ENCODE peak calls at places on chromosomes 12 and 14, in seven cellular contexts. I, N, R, D, E, M and K are unnamed samples. For H3K4me1, the result is how much of the 10 kb centered on the place peaks cover.

GRCh38 chr12:121448771-121449315 is 48.9 kb downstream of the RNF34 start:
- DNase-seq in I (no peak), N (no peak), R (no peak), D (no peak), E (no peak), M (no peak), K (no peak)

GRCh38 chr12:46872135-46872534 is 46.3 kb upstream of the SLC38A4 start:
- DNase-seq in I (no peak), N (no peak), R (no peak), D (no peak), E (no peak), M (no peak), K (no peak)

GRCh38 chr14:68137704-68138619 is 318.4 kb downstream of the RAD51B start:
- DNase-seq in I (peak), N (no peak), R (no peak), D (peak), E (no peak), M (peak), K (peak)

GRCh38 chr12:111505601-111506036 is 93.5 kb downstream of the ATXN2 start:
- DNase-seq in I (no peak), N (no peak), R (no peak), D (no peak), E (no peak), M (peak), K (no peak)

GRCh38 chr14:59511916-59512530 is 27.7 kb downstream of the JKAMP start:
- DNase-seq in I (peak), N (peak), R (no peak), D (peak), E (no peak), M (no peak), K (no peak)

GRCh38 chr12:104682790-104683279 is 226.1 kb downstream of the CHST11 start:
- DNase-seq in I (no peak), N (peak), R (no peak), D (no peak), E (no peak), M (no peak), K (no peak)

GRCh38 chr12:6607751-6608591 is 792 bp upstream of the CHD4 start:
- DNase-seq in I (peak), N (peak), R (peak), D (peak), E (no peak), M (peak), K (peak)

GRCh38 chr14:87944987-87945604 is 47.9 kb downstream of the GALC start:
- DNase-seq in I (peak), N (peak), R (no peak), D (peak), E (no peak), M (peak), K (no peak)

GRCh38 chr12:14716848-14717444 is 20.5 kb upstream of the GUCY2C start:
- DNase-seq in I (peak), N (peak), R (no peak), D (peak), E (no peak), M (peak), K (peak)

GRCh38 chr14:102408729-102409128 is 46.0 kb downstream of the TECPR2 start:
- DNase-seq in I (no peak), N (no peak), R (no peak), D (no peak), E (no peak), M (no peak), K (no peak)

GRCh38 chr12:93671044-93671443 is 6.1 kb upstream of the CRADD start:
- DNase-seq in I (no peak), N (no peak), R (no peak), D (no peak), E (no peak), M (no peak), K (no peak)

GRCh38 chr14:68576031-68576430 is 216.8 kb downstream of the ZFP36L1 start:
- DNase-seq in I (no peak), N (no peak), R (peak), D (no peak), E (peak), M (no peak), K (no peak)

GRCh38 chr14:70665448-70666363 is 24.0 kb downstream of the TTC9 start:
- DNase-seq in I (no peak), N (peak), R (no peak), D (peak), E (peak), M (no peak), K (peak)

GRCh38 chr12:124551268-124552144 is 15.9 kb downstream of the NCOR2 start:
- DNase-seq in I (peak), N (no peak), R (peak), D (peak), E (peak), M (no peak), K (no peak)

GRCh38 chr14:39939023-39939422 is 506.8 kb upstream of the FBXO33 start:
- DNase-seq in I (no peak), N (no peak), R (no peak), D (no peak), E (no peak), M (peak), K (no peak)

GRCh38 chr12:118136559-118137003 is 657 bp downstream of the PEBP1 start:
- DNase-seq in I (peak), N (peak), R (peak), D (peak), E (peak), M (peak), K (peak)

GRCh38 chr12:52086366-52086765 is 6.9 kb downstream of the SMIM41 start:
- DNase-seq in I (peak), N (no peak), R (no peak), D (no peak), E (no peak), M (peak), K (no peak)

GRCh38 chr12:6124411-6125151 is at the start of gene VWF:
- DNase-seq in I (no peak), N (no peak), R (peak), D (peak), E (no peak), M (no peak), K (no peak)

GRCh38 chr12:52636592-52637258 is 15.3 kb downstream of the KRT2 start:
- DNase-seq in I (no peak), N (no peak), R (peak), D (no peak), E (no peak), M (no peak), K (no peak)

GRCh38 chr12:123931686-123932321 is 40.8 kb downstream of the CCDC92 start:
- DNase-seq in I (no peak), N (no peak), R (no peak), D (no peak), E (no peak), M (no peak), K (no peak)

GRCh38 chr14:24314377-24315193 is 3.3 kb downstream of the LTB4R start:
- DNase-seq in I (no peak), N (no peak), R (no peak), D (no peak), E (peak), M (no peak), K (peak)

GRCh38 chr12:9319044-9319841 is 111.0 kb upstream of the PZP start:
- DNase-seq in I (peak), N (peak), R (no peak), D (peak), E (no peak), M (no peak), K (no peak)

GRCh38 chr12:131113562-131113961 is 159.9 kb downstream of the ADGRD1 start:
- DNase-seq in I (peak), N (no peak), R (no peak), D (no peak), E (no peak), M (no peak), K (no peak)

GRCh38 chr14:104247336-104248202 is 109.2 kb downstream of the KIF26A start:
- DNase-seq in I (no peak), N (no peak), R (peak), D (no peak), E (peak), M (no peak), K (no peak)

GRCh38 chr12:89307665-89308253 is 44.5 kb downstream of the DUSP6 start:
- DNase-seq in I (no peak), N (no peak), R (no peak), D (no peak), E (no peak), M (no peak), K (no peak)

GRCh38 chr12:41188841-41189394 is 798 bp downstream of the PDZRN4 start:
- DNase-seq in I (no peak), N (no peak), R (peak), D (no peak), E (no peak), M (no peak), K (no peak)

GRCh38 chr12:44930972-44931600 is 55.0 kb upstream of the NELL2 start:
- DNase-seq in I (peak), N (peak), R (no peak), D (peak), E (no peak), M (peak), K (no peak)

GRCh38 chr12:65051196-65051595 is 69.9 kb downstream of the WIF1 start:
- DNase-seq in I (no peak), N (no peak), R (no peak), D (no peak), E (no peak), M (no peak), K (no peak)

GRCh38 chr14:61503167-61503801 is 181.9 kb downstream of the PRKCH start:
- DNase-seq in I (no peak), N (peak), R (no peak), D (no peak), E (no peak), M (peak), K (no peak)

DNA sequence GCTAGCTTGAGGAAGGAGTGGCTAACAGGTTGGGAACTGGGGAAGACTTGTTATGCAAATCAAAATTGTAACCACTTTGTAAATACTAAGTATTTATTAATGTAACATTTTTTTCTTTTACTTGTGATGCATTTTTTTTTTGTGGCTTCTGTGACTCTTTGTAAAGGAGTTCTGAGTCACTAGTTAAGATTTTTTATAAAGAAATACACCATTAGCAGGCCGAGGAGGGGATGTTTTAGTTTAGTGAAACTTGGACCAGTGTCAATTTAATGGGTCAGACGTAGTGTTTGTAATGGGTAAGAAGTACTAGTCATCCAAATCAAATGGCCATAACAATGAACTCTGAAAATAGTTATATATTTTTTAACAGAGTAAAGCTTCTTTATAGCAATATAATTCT is 43.1 kb downstream of the AKAP6 start:
- DNase-seq in I (no peak), N (no peak), R (no peak), D (no peak), E (no peak), M (peak), K (no peak)
- H3K4me1 ChIP-seq in I (under half), N (under half), R (under half), D (under half), E (under half), M (under half), K (under half)

GRCh38 chr14:96088131-96088880 is 49.1 kb downstream of the C14orf132 start:
- DNase-seq in I (no peak), N (no peak), R (peak), D (no peak), E (peak), M (no peak), K (no peak)

GRCh38 chr14:96088911-96089310 is 49.7 kb downstream of the C14orf132 start:
- DNase-seq in I (no peak), N (no peak), R (peak), D (no peak), E (no peak), M (no peak), K (no peak)

GRCh38 chr14:96090441-96091148 is 51.4 kb downstream of the C14orf132 start:
- DNase-seq in I (peak), N (no peak), R (peak), D (no peak), E (peak), M (peak), K (no peak)

GRCh38 chr14:96091149-96091693 is 52.1 kb downstream of the C14orf132 start:
- DNase-seq in I (peak), N (no peak), R (peak), D (no peak), E (no peak), M (no peak), K (no peak)

DNA sequence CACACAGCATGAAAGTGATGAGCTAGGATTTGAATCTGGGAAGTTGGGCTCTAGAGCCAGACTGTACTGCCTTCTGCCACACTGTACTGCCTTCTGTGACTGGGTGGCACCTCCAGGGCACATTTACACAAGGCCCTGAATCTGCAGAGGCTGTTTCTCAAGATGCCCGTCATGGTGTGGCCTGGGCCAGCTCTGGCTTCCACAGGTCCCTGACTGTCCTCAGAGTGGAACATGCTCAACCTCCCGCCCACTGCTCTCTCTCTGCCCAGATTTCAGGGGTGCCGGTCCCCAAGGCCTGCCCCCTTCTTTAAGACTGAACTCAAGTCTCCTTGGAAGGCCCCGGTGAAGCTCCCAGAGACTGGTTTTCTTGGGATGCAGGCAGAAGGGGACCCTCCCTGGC is 50.2 kb downstream of the C14orf132 start:
- DNase-seq in I (no peak), N (no peak), R (peak), D (no peak), E (peak), M (no peak), K (no peak)
- H3K4me1 ChIP-seq in I (half or more), N (under half), R (under half), D (under half), E (under half), M (under half), K (under half)

DNA sequence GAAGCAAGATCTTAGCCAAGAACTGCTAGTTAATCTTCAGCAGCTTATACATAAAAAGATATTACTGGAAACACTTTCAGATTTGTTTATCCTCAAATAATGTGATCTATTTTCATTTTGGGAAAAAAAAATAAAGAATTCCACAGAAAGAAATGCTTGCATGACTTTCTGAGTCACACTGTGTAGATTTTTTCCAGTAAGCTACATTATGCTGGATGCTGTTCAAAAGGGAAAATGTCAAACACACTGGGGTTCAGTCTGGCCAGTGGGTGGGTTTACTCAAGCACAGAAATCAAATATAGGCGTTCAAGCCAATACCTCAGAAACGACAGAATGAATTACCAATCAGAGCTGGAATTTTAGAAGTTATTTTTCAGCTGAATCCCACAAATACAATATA is 239.5 kb upstream of the KRR1 start:
- DNase-seq in I (no peak), N (no peak), R (no peak), D (no peak), E (no peak), M (peak), K (no peak)
- H3K4me1 ChIP-seq in I (under half), N (under half), R (under half), D (under half), E (under half), M (under half), K (under half)

GRCh38 chr14:76776306-76777251 is 15.3 kb downstream of the VASH1 start:
- DNase-seq in I (no peak), N (peak), R (peak), D (peak), E (peak), M (no peak), K (no peak)

GRCh38 chr14:76775695-76776305 is 14.5 kb downstream of the VASH1 start:
- DNase-seq in I (no peak), N (no peak), R (peak), D (no peak), E (peak), M (no peak), K (no peak)

GRCh38 chr14:76778546-76779215 is 17.4 kb downstream of the VASH1 start:
- DNase-seq in I (no peak), N (no peak), R (no peak), D (no peak), E (peak), M (no peak), K (no peak)

GRCh38 chr14:76779221-76780057 is 18.2 kb downstream of the VASH1 start:
- DNase-seq in I (no peak), N (no peak), R (no peak), D (no peak), E (peak), M (no peak), K (no peak)

DNA sequence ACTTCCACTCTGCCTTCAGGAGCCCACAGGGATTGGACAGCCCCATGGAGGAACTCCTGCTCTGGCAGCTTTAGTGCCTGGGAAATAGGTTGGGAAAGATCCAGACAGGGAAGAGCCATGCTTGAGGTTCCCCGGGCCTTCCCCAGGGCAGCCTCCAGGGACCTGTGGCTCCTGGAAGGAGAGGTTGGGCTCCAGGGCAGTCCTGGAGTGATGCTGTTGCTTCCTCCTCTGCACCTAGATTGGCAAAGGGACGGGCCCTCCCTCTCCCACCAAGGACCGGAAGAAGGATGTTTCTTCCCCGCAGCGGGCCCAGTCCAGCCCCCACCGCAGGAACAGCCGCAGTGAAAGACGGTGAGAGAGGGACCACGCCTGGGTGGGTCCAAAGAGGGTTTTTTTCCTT is 16.5 kb downstream of the VASH1 start:
- DNase-seq in I (no peak), N (no peak), R (no peak), D (no peak), E (peak), M (no peak), K (no peak)
- H3K4me1 ChIP-seq in I (half or more), N (under half), R (under half), D (under half), E (half or more), M (under half), K (under half)

DNA sequence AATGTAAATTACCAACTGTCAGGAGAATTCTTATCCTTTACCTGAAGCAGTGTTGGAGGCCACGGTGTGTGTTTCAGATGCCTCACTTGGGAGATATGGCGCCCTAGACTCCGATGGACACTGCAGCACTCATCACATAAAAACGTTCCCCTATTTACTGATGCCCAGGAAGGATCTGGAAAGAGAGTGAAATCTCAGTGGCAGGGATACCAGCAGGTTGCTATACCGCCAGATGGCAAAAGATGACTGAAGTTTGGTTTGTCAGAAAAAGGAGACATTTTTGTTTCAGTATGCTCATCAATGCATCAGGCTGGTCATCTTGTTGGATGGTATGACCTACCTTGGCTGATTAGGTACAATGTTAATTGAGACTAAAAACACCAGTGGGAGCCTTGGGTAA is 4.6 kb downstream of the GIT2 start:
- DNase-seq in I (no peak), N (no peak), R (no peak), D (no peak), E (no peak), M (no peak), K (no peak)
- H3K4me1 ChIP-seq in I (under half), N (under half), R (under half), D (under half), E (under half), M (under half), K (under half)

GRCh38 chr14:54086780-54087179 is 130.2 kb upstream of the BMP4 start:
- DNase-seq in I (no peak), N (no peak), R (no peak), D (no peak), E (no peak), M (peak), K (no peak)
- H3K4me1 ChIP-seq in I (under half), N (under half), R (under half), D (under half), E (under half), M (under half), K (under half)

DNA sequence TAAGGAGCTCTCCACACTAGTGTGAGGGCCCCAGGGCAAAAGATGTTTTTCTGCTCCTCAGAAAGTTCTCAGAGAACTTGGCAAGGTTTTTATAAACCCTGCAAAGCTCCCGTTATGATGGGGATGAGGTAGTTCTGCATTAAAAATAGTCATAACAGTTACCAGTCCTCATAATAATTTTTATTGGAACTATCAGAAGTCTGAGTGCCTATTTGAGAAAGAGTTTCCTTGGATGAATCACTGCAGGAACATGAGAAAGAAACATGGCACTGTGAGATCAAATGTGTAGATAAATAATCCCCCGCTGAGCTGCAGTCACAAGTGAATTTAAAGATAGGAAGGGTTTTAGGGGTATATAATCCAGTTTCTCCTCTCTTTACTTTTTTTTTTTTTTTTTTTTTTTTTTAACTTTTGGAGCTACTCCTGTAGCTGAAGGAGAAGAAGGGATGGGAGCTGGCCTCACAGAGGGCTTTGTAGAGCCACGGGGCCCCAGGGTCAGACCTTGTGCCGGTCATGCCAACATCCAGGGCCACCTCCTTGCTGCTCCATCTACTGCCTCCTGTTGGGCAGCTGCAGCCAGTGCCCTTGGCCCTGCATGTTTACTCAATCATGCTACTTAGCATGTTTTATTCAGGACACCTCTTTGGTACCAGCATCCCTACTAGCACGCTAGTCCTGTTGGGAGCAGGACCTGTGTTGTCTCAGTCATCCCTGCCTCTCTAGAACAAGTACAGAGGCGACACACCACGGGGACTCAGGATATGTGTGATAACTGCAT is 39.5 kb downstream of the EVL start:
- DNase-seq in I (no peak), N (no peak), R (peak), D (no peak), E (peak), M (peak), K (no peak)
- H3K4me1 ChIP-seq in I (under half), N (under half), R (under half), D (under half), E (half or more), M (under half), K (under half)

GRCh38 chr12:2443766-2444165 is 351.0 kb upstream of the FKBP4 start:
- DNase-seq in I (no peak), N (no peak), R (no peak), D (no peak), E (no peak), M (no peak), K (no peak)
- H3K4me1 ChIP-seq in I (under half), N (under half), R (under half), D (under half), E (under half), M (under half), K (under half)